ENCODE peak calls at places on chromosomes 7 and 10, in four cellular contexts. A is nephron progenitor cell, P is mucosa of gallbladder, Y is astrocyte of the spinal cord. L is an unnamed sample.

GRCh38 chr7:147982307-147982706 is 608.3 kb upstream of the C7orf33 start:
- DNase-seq in P (no peak), A (no peak), Y (no peak), L (no peak)

GRCh38 chr10:78551184-78552005 is 517.4 kb upstream of the ZMIZ1 start:
- DNase-seq in P (no peak), Y (no peak), A (no peak), L (no peak)

GRCh38 chr7:30930621-30931020 is 19.0 kb downstream of the AQP1 start:
- DNase-seq in P (peak), Y (no peak), A (no peak), L (no peak)

GRCh38 chr10:78470267-78471103 is 436.8 kb downstream of the RPS24 start:
- DNase-seq in P (peak), Y (no peak), A (no peak), L (no peak)

GRCh38 chr10:71891437-71891836 is 40.4 kb upstream of the PSAP start:
- DNase-seq in Y (no peak), A (no peak), P (no peak), L (no peak)

GRCh38 chr10:43221419-43222293 is 45.2 kb downstream of the RASGEF1A start:
- DNase-seq in Y (no peak), P (no peak), A (peak), L (no peak)

GRCh38 chr10:119283818-119284217 is 76.4 kb downstream of the GRK5 start:
- DNase-seq in A (no peak), Y (no peak), P (no peak), L (no peak)

GRCh38 chr7:24134535-24134934 is 149.5 kb upstream of the NPY start:
- DNase-seq in Y (no peak), A (no peak), P (no peak), L (no peak)

GRCh38 chr7:132756482-132756990 is 180.3 kb upstream of the PLXNA4 start:
- DNase-seq in A (no peak), Y (no peak), P (no peak), L (no peak)

GRCh38 chr7:30682131-30683083 is at the start of gene CRHR2:
- DNase-seq in Y (no peak), A (peak), P (no peak), L (no peak)

GRCh38 chr10:126373137-126373536 is 15.1 kb downstream of the ADAM12 start:
- DNase-seq in A (no peak), P (no peak), Y (no peak), L (peak)

GRCh38 chr7:89064831-89065230 is 269.3 kb upstream of the TEX47 start:
- DNase-seq in P (no peak), A (no peak), Y (peak), L (peak)

GRCh38 chr10:126119591-126119990 is 223.2 kb downstream of the FANK1 start:
- DNase-seq in A (no peak), P (no peak), Y (no peak), L (no peak)

GRCh38 chr7:28919510-28919909 is 38.6 kb downstream of the TRIL start:
- DNase-seq in A (no peak), P (no peak), Y (no peak), L (no peak)

GRCh38 chr7:100801833-100802568 is 25.3 kb downstream of the EPHB4 start:
- DNase-seq in Y (peak), A (no peak), P (peak), L (peak)

GRCh38 chr10:51860257-51860656 is 160.9 kb upstream of the CSTF2T start:
- DNase-seq in Y (peak), A (no peak), P (peak), L (peak)

GRCh38 chr7:95209778-95210177 is 114.6 kb downstream of the PON1 start:
- DNase-seq in A (no peak), Y (peak), P (no peak), L (no peak)

GRCh38 chr10:24574161-24574560 is 149.5 kb downstream of the ARHGAP21 start:
- DNase-seq in Y (no peak), P (no peak), A (no peak), L (no peak)

GRCh38 chr10:18246967-18247366 is 106.7 kb downstream of the CACNB2 start:
- DNase-seq in A (no peak), P (no peak), Y (no peak), L (no peak)

GRCh38 chr10:63247771-63248170 is 114.6 kb downstream of the NRBF2 start:
- DNase-seq in A (no peak), P (no peak), Y (peak), L (peak)

GRCh38 chr7:44694766-44695165 is 53.9 kb upstream of the ZMIZ2 start:
- DNase-seq in P (no peak), A (no peak), Y (no peak), L (peak)

GRCh38 chr10:131625041-131625440 is 275.8 kb upstream of the PPP2R2D start:
- DNase-seq in A (no peak), P (no peak), Y (no peak), L (no peak)

L was measured in myocyte.